ENCODE peak calls at places on chromosome 19, in seven cellular contexts. Q is esophagus muscularis mucosa, M is transverse colon, N is stomach, C is K562, V is H1, I is sigmoid colon. X is an unnamed sample.

GRCh38 chr19:49125025-49125731 is 5.8 kb downstream of the PPFIA3 start:
- DNase-seq in V (no peak), Q (no peak), I (no peak), C (no peak), M (peak; percentile 86), N (no peak), X (no peak)

GRCh38 chr19:459724-460511 is 915 bp downstream of the SHC2 start:
- DNase-seq in N (peak; percentile 69), M (peak; percentile 60), I (peak; percentile 89), V (no peak), Q (no peak), C (peak; percentile 91), X (no peak)

GRCh38 chr19:6062274-6062673 is 48.0 kb downstream of the RFX2 start:
- DNase-seq in V (no peak), M (peak; percentile 57), Q (no peak), C (no peak), I (no peak), N (peak; percentile 28), X (peak; percentile 81)

GRCh38 chr19:42197375-42197817 is 20.1 kb downstream of the DEDD2 start:
- DNase-seq in N (no peak), I (no peak), C (no peak), Q (no peak), V (no peak), M (no peak), X (no peak)

GRCh38 chr19:43784251-43784980 is 3.6 kb upstream of the KCNN4 start:
- DNase-seq in Q (no peak), I (no peak), N (peak; percentile 62), V (no peak), M (peak; percentile 79), C (peak; percentile 87), X (no peak)

GRCh38 chr19:11451942-11452813 is 16.7 kb downstream of the PRKCSH start:
- DNase-seq in Q (no peak), I (no peak), C (peak; percentile 56), M (no peak), N (no peak), V (no peak), X (no peak)

GRCh38 chr19:55423225-55423967 is 15.8 kb upstream of the UBE2S start:
- DNase-seq in V (no peak), M (no peak), I (no peak), C (no peak), N (no peak), Q (no peak), X (no peak)

GRCh38 chr19:570315-570714 is 2.1 kb upstream of the BSG start:
- DNase-seq in I (no peak), M (peak; percentile 58), V (no peak), Q (no peak), C (peak; percentile 55), N (no peak), X (peak; percentile 70)

GRCh38 chr19:30344446-30345425 is 27.4 kb upstream of the ZNF536 start:
- DNase-seq in I (no peak), C (no peak), M (no peak), V (no peak), N (no peak), Q (no peak), X (peak; percentile 8)

GRCh38 chr19:55379161-55379560 is 2.5 kb downstream of the TMEM190 start:
- DNase-seq in N (no peak), M (no peak), I (no peak), Q (no peak), V (no peak), C (no peak), X (no peak)

GRCh38 chr19:56308792-56309191 is 5.8 kb downstream of the ZSCAN5A start:
- DNase-seq in C (no peak), V (no peak), Q (no peak), N (no peak), I (no peak), M (no peak), X (no peak)

GRCh38 chr19:5627395-5627904 is 4.6 kb downstream of the SAFB start:
- DNase-seq in V (no peak), C (peak; percentile 80), N (peak; percentile 39), Q (peak; percentile 93), I (peak; percentile 75), M (peak; percentile 50), X (no peak)

GRCh38 chr19:16381756-16382401 is 57.3 kb downstream of the KLF2 start:
- DNase-seq in M (peak; percentile 45), C (no peak), I (peak; percentile 94), V (no peak), N (no peak), Q (peak; percentile 96), X (peak; percentile 96)

GRCh38 chr19:38977445-38978314 is 2.1 kb upstream of the FBXO17 start:
- DNase-seq in M (no peak), Q (no peak), I (no peak), C (no peak), V (no peak), N (no peak), X (no peak)

GRCh38 chr19:6997679-6998445 is 23.4 kb downstream of the MBD3L2B start:
- DNase-seq in M (no peak), I (no peak), Q (no peak), C (no peak), V (no peak), N (no peak), X (no peak)

GRCh38 chr19:52398091-52398461 is 427 bp downstream of the ZNF528 start:
- DNase-seq in V (no peak), Q (no peak), I (no peak), C (peak; percentile 9), M (peak; percentile 8), N (no peak), X (peak; percentile 59)

GRCh38 chr19:52397310-52398090 is at the start of gene ZNF528:
- DNase-seq in Q (peak; percentile 99), C (peak; percentile 88), N (peak; percentile 97), M (peak; percentile 96), V (peak; percentile 80), I (peak; percentile 97), X (peak; percentile 97)
- TF ChIP-seq POLR2A in Q (no peak), C (no peak), N (no peak), M (peak; percentile 70), V (peak; percentile 55), I (no peak), X (peak; percentile 62)

DNA sequence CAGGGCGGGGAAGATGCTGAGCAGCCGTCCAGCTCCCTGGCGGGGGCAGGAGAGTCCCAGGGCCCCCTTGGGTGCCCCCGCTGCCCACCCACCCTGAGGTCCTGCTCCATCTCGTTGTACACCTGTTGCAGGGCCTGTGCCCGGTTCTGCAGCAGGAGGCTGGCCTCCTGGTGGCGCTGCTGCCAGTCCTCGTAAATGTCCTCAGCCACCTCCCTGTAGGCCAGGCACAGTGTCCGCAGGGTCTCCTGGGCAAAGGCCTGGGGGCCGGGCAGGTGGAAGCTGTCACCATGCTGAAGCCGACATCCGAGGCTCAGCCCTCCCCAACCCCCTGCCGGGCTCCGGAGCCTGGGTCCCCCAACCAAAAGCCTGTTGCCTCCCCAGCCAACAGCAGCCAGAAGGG is 20.2 kb downstream of the ATP8B3 start:
- DNase-seq in Q (no peak), C (no peak), M (no peak), I (no peak), N (no peak), V (no peak), X (no peak)
- TF ChIP-seq POLR2AphosphoS5 in Q (no peak), C (no peak), M (no peak), I (no peak), N (no peak), V (no peak), X (no peak)

GRCh38 chr19:50178859-50179537 is 15.9 kb upstream of the IZUMO2 start:
- DNase-seq in Q (no peak), I (no peak), M (no peak), N (no peak), C (no peak), V (no peak), X (no peak)
- TF ChIP-seq EP300 in Q (no peak), I (no peak), M (no peak), N (no peak), C (no peak), V (no peak), X (no peak)

DNA sequence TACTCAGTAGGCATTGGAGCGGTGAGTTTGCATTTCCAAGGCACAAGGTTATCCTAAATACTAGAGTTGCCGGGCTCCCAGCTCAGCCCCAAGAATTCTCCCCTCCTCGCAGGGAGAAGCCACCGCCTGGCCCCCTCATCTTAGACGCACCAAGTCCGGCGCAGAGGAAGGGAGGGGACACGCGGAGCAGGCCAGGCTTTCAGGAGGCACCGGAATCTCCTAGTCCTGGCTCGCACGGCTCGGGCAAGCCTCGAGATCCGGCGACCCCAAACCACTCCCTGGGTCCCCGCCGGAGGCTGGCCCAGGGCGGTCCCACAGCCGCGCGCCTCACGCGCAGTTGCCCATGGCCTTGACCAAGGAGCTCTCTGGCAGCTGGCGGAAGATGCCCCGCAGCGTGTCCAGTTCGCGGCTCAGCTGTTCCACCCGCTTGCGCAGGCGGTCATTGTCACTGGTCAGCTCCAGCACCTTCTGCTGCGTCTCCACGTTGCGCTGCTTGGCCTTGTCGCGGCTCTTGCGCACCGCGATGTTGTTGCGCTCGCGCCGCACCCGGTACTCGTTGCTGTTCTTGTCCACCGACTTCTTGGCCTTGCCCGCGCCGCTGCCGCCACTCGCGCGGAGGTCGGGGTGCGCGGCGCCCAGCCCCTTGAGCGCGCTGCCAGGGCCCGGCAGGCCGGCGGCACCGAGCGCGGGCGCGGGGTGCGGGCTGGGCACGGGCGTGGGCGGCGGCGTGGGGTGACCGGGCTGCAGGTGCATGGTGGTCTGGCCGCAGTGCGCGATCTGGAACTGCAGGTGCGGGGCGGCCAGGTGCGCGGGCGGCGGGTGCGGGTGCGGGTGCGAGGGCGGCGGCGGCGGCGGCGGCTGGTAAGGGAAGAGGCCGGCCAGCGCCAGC is 1.1 kb downstream of the CEBPA start:
- DNase-seq in M (peak; percentile 27), C (no peak), I (peak; percentile 69), N (peak; percentile 39), Q (no peak), V (no peak), X (no peak)
- TF ChIP-seq POLR2A in M (no peak), C (no peak), I (no peak), N (no peak), Q (no peak), V (no peak), X (no peak)

DNA sequence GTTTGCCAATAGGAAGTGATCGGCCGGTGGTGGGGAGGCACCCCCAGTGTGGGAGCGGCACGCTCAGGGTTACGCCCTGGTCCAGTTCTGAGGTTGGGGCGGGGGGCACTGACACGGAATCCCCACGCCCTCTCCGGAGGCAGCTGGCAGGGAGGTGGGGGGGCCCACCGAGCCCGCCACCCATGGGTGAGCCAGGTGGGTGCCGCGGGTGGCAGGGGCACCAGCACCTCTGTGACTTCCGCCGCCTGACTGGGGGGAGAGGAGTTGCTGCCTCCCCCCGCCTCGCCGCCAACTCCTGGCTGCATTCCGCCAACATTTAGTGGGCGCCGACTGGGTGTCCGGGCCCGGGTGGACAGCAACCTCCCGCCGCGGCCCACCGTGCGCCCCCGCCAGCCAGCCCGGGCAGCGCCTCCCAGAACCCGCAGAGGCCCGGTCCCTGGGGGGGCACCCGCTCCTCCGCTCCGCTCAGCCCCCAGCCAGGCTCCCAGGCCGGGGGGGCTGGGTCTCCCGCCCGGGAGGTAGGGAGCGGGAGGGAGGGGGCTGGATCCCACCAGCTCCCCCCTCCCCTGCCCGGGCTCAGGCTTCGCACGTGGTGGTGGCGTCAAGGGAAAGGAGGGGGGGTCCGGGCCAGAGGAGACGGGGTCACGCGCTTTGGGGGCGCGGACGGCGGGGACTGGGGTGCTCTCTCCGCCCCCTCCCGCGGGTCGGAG is 2.0 kb downstream of the ZBTB7A start:
- DNase-seq in M (peak; percentile 66), Q (no peak), N (peak; percentile 56), C (peak; percentile 69), I (peak; percentile 89), V (no peak), X (peak; percentile 84)
- TF ChIP-seq POLR2AphosphoS5 in M (peak; percentile 39), Q (no peak), N (peak; percentile 41), C (no peak), I (peak; percentile 68), V (no peak), X (no peak)

X was measured in suprapubic skin.